ENCODE peak calls at places on chromosome X, in five cellular contexts. J is DMS79, Y is hepatocyte, I is astrocyte of the cerebellum, S is mesendoderm. O is an unnamed sample.

GRCh38 chrX:1390621-1391369 is 1.1 kb downstream of the SLC25A6 start:
- DNase-seq in J (no peak), Y (no peak), I (no peak), S (no peak), O (peak)

GRCh38 chrX:151899622-151900021 is 13.1 kb upstream of the MAGEA4 start:
- DNase-seq in J (no peak), Y (no peak), I (no peak), S (peak), O (no peak)

GRCh38 chrX:150035531-150035930 is 97.2 kb upstream of the EOLA2 start:
- DNase-seq in J (no peak), Y (no peak), I (no peak), S (no peak), O (no peak)

GRCh38 chrX:17654116-17654515 is 83.2 kb upstream of the SCML1 start:
- DNase-seq in J (no peak), Y (no peak), I (no peak), S (no peak), O (no peak)

GRCh38 chrX:140723251-140723650 is 13.7 kb downstream of the LINC00632 start:
- DNase-seq in J (no peak), Y (no peak), I (no peak), S (peak), O (peak)

GRCh38 chrX:153381684-153382532 is 19.2 kb downstream of the PNMA6E start:
- DNase-seq in J (peak), Y (peak), I (peak), S (peak), O (peak)

GRCh38 chrX:30939928-30940327 is 50.9 kb upstream of the TAB3 start:
- DNase-seq in J (no peak), Y (peak), I (no peak), S (no peak), O (no peak)

GRCh38 chrX:12814434-12814833 is 23.2 kb downstream of the PRPS2 start:
- DNase-seq in J (no peak), Y (peak), I (peak), S (peak), O (peak)

GRCh38 chrX:150536455-150537116 is 31.8 kb upstream of the MTM1 start:
- DNase-seq in J (no peak), Y (no peak), I (no peak), S (no peak), O (no peak)

GRCh38 chrX:17580529-17581155 is 156.7 kb upstream of the SCML1 start:
- DNase-seq in J (no peak), Y (peak), I (peak), S (peak), O (no peak)

GRCh38 chrX:155070038-155070437 is 898 bp downstream of the CMC4 start:
- DNase-seq in J (no peak), Y (no peak), I (no peak), S (no peak), O (peak)

GRCh38 chrX:149720021-149720689 is 8.3 kb downstream of the MAGEA11 start:
- DNase-seq in J (no peak), Y (peak), I (no peak), S (peak), O (peak)

GRCh38 chrX:69027181-69028005 is 137.9 kb downstream of the PJA1 start:
- DNase-seq in J (no peak), Y (peak), I (peak), S (no peak), O (no peak)

GRCh38 chrX:39953879-39954278 is 143.9 kb downstream of the BCOR start:
- DNase-seq in J (no peak), Y (peak), I (peak), S (no peak), O (no peak)

GRCh38 chrX:136146614-136147319 is 566 bp upstream of the FHL1 start:
- DNase-seq in J (no peak), Y (peak), I (no peak), S (no peak), O (peak)

GRCh38 chrX:53900623-53901022 is 143.7 kb downstream of the PHF8 start:
- DNase-seq in J (no peak), Y (no peak), I (no peak), S (no peak), O (no peak)

GRCh38 chrX:132737743-132738142 is 220.7 kb downstream of the HS6ST2 start:
- DNase-seq in J (no peak), Y (no peak), I (no peak), S (no peak), O (no peak)

GRCh38 chrX:22674947-22675346 is 324.8 kb upstream of the DDX53 start:
- DNase-seq in J (no peak), Y (no peak), I (no peak), S (no peak), O (peak)

GRCh38 chrX:1391707-1392375 is at the start of gene SLC25A6:
- DNase-seq in J (no peak), Y (peak), I (peak), S (peak), O (peak)

GRCh38 chrX:97685753-97686152 is 802.0 kb downstream of the RPA4 start:
- DNase-seq in J (no peak), Y (peak), I (peak), S (peak), O (peak)

GRCh38 chrX:23822397-23822796 is 39.4 kb downstream of the SAT1 start:
- DNase-seq in J (no peak), Y (peak), I (peak), S (no peak), O (no peak)

GRCh38 chrX:134990475-134991473 is at the start of gene SMIM10:
- DNase-seq in J (no peak), Y (peak), I (peak), S (peak), O (peak)

GRCh38 chrX:41600266-41600665 is 88.5 kb upstream of the GPR34 start:
- DNase-seq in J (no peak), Y (no peak), I (peak), S (peak), O (peak)

GRCh38 chrX:129665916-129666644 is 11.3 kb upstream of the APLN start:
- DNase-seq in J (no peak), Y (no peak), I (peak), S (peak), O (no peak)

GRCh38 chrX:45557390-45557789 is 356.7 kb upstream of the DIPK2B start:
- DNase-seq in J (no peak), Y (no peak), I (no peak), S (no peak), O (no peak)

GRCh38 chrX:49171752-49172279 is at the start of gene PLP2:
- DNase-seq in J (no peak), Y (peak), I (no peak), S (no peak), O (peak)

GRCh38 chrX:45758319-45758718 is 557.6 kb upstream of the DIPK2B start:
- DNase-seq in J (no peak), Y (no peak), I (peak), S (no peak), O (no peak)

GRCh38 chrX:149758068-149758714 is 15.7 kb upstream of the HSFX1 start:
- DNase-seq in J (no peak), Y (no peak), I (no peak), S (no peak), O (no peak)

GRCh38 chrX:154779261-154779660 is 16.6 kb downstream of the DKC1 start:
- DNase-seq in J (no peak), Y (no peak), I (no peak), S (no peak), O (no peak)

GRCh38 chrX:12206413-12206812 is 68.1 kb downstream of the FRMPD4 start:
- DNase-seq in J (no peak), Y (no peak), I (no peak), S (no peak), O (no peak)

GRCh38 chrX:41522681-41523080 is 75.5 kb downstream of the NYX start:
- DNase-seq in J (no peak), Y (no peak), I (no peak), S (no peak), O (no peak)

GRCh38 chrX:106874075-106874474 is 29.1 kb downstream of the RIPPLY1 start:
- DNase-seq in J (no peak), Y (peak), I (no peak), S (peak), O (peak)

GRCh38 chrX:82127228-82128123 is 925.6 kb downstream of the SH3BGRL start:
- DNase-seq in J (no peak), Y (no peak), I (no peak), S (no peak), O (no peak)

GRCh38 chrX:119041175-119041574 is 31.6 kb upstream of the CT47C1 start:
- DNase-seq in J (no peak), Y (peak), I (peak), S (peak), O (no peak)